ENCODE peak calls at places on chromosomes 12 and 14, in seven cellular contexts. O is K562, U is HCT116, D is SK-N-SH, Y is vagina, P is breast epithelium, C is GM23338. T is an unnamed sample. For H3K4me1, the result is how much of the 10 kb centered on the place peaks cover.

GRCh38 chr12:115638753-115639666 is 638.5 kb downstream of the MED13L start:
- DNase-seq in U (no peak), P (no peak), C (peak), Y (no peak), D (peak), O (no peak), T (no peak)

GRCh38 chr14:36829547-36829946 is 167.9 kb downstream of the PAX9 start:
- DNase-seq in P (no peak), O (peak), Y (no peak), D (no peak), U (no peak), C (no peak), T (no peak)

GRCh38 chr14:100271247-100271939 is 32.4 kb downstream of the YY1 start:
- DNase-seq in U (no peak), O (no peak), P (no peak), Y (no peak), C (peak), D (no peak), T (no peak)

GRCh38 chr14:99549684-99550083 is 54.3 kb downstream of the CCDC85C start:
- DNase-seq in U (no peak), D (no peak), O (no peak), Y (no peak), P (no peak), C (no peak), T (no peak)

GRCh38 chr12:6492838-6493579 is at the start of gene MRPL51:
- DNase-seq in Y (peak), P (peak), C (peak), D (peak), U (peak), O (peak), T (peak)

GRCh38 chr12:109613611-109614455 is 40.2 kb downstream of the MVK start:
- DNase-seq in P (no peak), U (no peak), C (peak), D (no peak), O (no peak), Y (no peak), T (no peak)

GRCh38 chr12:123019841-123020138 is 39.3 kb downstream of the ARL6IP4 start:
- DNase-seq in Y (no peak), D (no peak), U (no peak), C (no peak), P (no peak), O (peak), T (no peak)

GRCh38 chr14:67440513-67440912 is 28.5 kb upstream of the PLEK2 start:
- DNase-seq in O (no peak), Y (no peak), P (no peak), D (no peak), C (no peak), U (no peak), T (no peak)

GRCh38 chr12:62263956-62264355 is 3.8 kb downstream of the USP15 start:
- DNase-seq in U (no peak), D (no peak), P (no peak), O (no peak), Y (no peak), C (no peak), T (no peak)

GRCh38 chr12:47717443-47718193 is 7.7 kb downstream of the ENDOU start:
- DNase-seq in P (peak), C (peak), Y (no peak), U (no peak), O (peak), D (peak), T (peak)

GRCh38 chr12:8077207-8077606 is 4.9 kb upstream of the NECAP1 start:
- DNase-seq in O (no peak), C (no peak), Y (no peak), U (no peak), D (peak), P (no peak), T (no peak)

GRCh38 chr12:99609455-99610181 is 37.9 kb upstream of the GARIN6 start:
- DNase-seq in Y (no peak), C (peak), O (no peak), U (no peak), P (no peak), D (no peak), T (no peak)

GRCh38 chr14:54455363-54455762 is 14.2 kb upstream of the CNIH1 start:
- DNase-seq in U (no peak), D (no peak), O (no peak), Y (no peak), P (no peak), C (no peak), T (no peak)

GRCh38 chr14:24072436-24072835 is 1.1 kb downstream of the CPNE6 start:
- DNase-seq in Y (no peak), U (no peak), P (no peak), D (no peak), O (no peak), C (no peak), T (no peak)

GRCh38 chr12:123267991-123268843 is 3.4 kb downstream of the CDK2AP1 start:
- DNase-seq in Y (no peak), O (no peak), D (peak), P (no peak), C (peak), U (no peak), T (peak)

GRCh38 chr12:1932264-1932777 is 13.9 kb upstream of the CACNA2D4 start:
- DNase-seq in C (no peak), Y (no peak), P (peak), O (no peak), D (peak), U (no peak), T (no peak)

GRCh38 chr12:7542813-7543212 is 39.2 kb upstream of the CD163 start:
- DNase-seq in C (no peak), Y (no peak), D (no peak), U (no peak), P (no peak), O (no peak), T (no peak)

GRCh38 chr12:72072613-72073212 is 134.1 kb downstream of the TPH2 start:
- DNase-seq in O (no peak), Y (no peak), C (no peak), U (no peak), P (no peak), D (peak), T (no peak)

GRCh38 chr14:85752179-85752578 is 222.2 kb downstream of the FLRT2 start:
- DNase-seq in U (no peak), C (no peak), D (no peak), Y (no peak), P (no peak), O (no peak), T (no peak)

GRCh38 chr14:77407158-77407557 is 16.2 kb downstream of the NOXRED1 start:
- DNase-seq in U (no peak), O (peak), C (no peak), D (no peak), P (no peak), Y (no peak), T (no peak)

GRCh38 chr14:105475269-105475915 is 771 bp downstream of the CRIP2 start:
- DNase-seq in O (no peak), U (no peak), P (no peak), C (peak), Y (no peak), D (no peak), T (no peak)

GRCh38 chr12:82931349-82932116 is 244.8 kb downstream of the TMTC2 start:
- DNase-seq in U (no peak), D (no peak), C (peak), O (no peak), Y (no peak), P (no peak), T (no peak)
- TF ChIP-seq POLR2AphosphoS5 in U (no peak), D (no peak), C (no peak), O (no peak), Y (peak), P (no peak), T (no peak)

DNA sequence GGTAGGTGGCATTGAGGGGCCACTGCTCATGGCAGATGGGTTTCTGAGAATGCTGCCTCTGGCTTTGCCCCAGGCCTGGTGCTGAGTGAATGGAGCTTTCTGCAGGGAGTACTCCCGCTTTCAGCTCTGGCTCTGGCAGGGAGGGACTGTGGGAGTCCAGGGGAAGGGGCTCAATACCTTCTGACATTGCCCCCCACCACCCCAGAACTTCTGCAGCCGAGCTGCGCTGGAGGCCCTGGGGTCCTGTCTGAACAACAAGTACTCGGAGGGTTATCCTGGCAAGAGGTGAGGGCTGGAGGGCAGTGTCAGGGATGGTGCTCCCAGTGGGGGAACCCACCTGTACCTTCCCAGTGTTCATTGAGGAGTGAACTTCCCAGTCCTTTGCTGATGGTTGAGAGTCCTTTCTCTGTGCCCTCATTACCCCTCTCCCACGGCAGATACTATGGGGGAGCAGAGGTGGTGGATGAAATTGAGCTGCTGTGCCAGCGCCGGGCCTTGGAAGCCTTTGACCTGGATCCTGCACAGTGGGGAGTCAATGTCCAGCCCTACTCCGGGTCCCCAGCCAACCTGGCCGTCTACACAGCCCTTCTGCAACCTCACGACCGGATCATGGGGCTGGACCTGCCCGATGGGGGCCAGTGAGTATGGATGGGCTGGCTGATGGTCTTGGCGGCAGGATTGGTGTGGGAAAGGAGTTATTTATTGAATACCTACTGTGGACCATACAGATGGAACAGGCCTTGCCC is 1.9 kb downstream of the SHMT2 start:
- DNase-seq in U (no peak), Y (no peak), P (no peak), C (no peak), O (no peak), D (no peak), T (no peak)
- H3K4me1 ChIP-seq in U (under half), Y (under half), P (under half), C (under half), O (half or more), D (under half), T (under half)

GRCh38 chr12:54017027-54017788 is 8.4 kb downstream of the HOXC8 start:
- DNase-seq in C (peak), O (peak), D (peak), Y (no peak), P (no peak), U (no peak), T (peak)
- H3K4me3 ChIP-seq in C (peak), O (peak), D (peak), Y (peak), P (peak), U (peak), T (peak)

DNA sequence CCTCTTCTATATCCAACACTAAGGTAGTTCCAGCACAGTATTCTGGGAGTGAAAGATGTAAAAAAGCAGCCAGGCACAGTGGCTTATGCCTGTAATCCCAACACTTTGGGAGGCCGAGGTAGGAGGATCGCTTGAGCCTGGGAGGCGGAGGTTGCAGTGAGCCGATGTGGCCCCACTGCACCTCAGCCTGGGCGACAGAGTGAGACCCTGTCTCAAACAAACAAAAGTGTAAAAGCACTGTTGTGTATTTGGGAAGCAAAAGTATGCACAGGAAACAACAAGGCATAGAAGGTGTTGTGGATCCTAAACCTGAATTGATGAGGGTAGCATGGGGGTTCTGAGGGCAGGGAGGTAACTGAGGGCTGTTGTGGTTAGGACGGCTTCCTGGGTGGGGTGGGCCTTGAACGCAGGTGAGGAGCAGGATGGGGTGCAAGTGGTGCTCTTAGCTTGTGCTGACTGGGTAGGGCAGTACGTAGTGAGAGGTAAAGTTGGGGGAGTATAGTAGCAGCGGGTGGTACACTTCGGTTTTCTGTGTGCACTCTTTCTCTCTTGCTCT is 64.2 kb downstream of the RASSF3 start:
- DNase-seq in O (no peak), D (no peak), P (no peak), U (no peak), C (no peak), Y (no peak), T (no peak)
- TF ChIP-seq POLR2AphosphoS5 in O (no peak), D (no peak), P (no peak), U (no peak), C (no peak), Y (no peak), T (no peak)

T was measured in upper lobe of left lung.